ENCODE peak calls at places on chromosomes 3 and 15, in ten cellular contexts. N is stimulated activated CD4-positive, alpha-beta T cell treated with anti-CD3 and anti-CD28 coated beads, Interleukin-2, amount 100 ng/mL, for 24 hours; H is glutamatergic neuron; K is sciatic nerve; M is DMS153; O is activated T-helper 1 cell treated with Interleukin-2 at 50 U/mL for 16 hours; S is adrenal gland; W is Daoy; C is T-helper 17 cell; T is small intestine. G is an unnamed sample.

GRCh38 chr15:23564798-23565394 is 578 bp upstream of the MKRN3 start:
- DNase-seq in S (no peak), W (peak; percentile 28), O (no peak), H (no peak), K (no peak), C (no peak), T (no peak), M (no peak), N (no peak), G (no peak)

GRCh38 chr3:38039899-38040261 is 872 bp downstream of the DLEC1 start:
- DNase-seq in M (no peak), O (peak; percentile 40), S (peak; percentile 56), H (no peak), T (peak; percentile 57), W (peak; percentile 13), N (peak; percentile 30), C (peak; percentile 53), K (peak; percentile 77), G (no peak)

GRCh38 chr15:99131441-99132023 is 26.7 kb downstream of the SYNM start:
- DNase-seq in M (no peak), T (peak; percentile 48), N (no peak), W (no peak), S (no peak), O (no peak), H (no peak), K (no peak), C (no peak), G (no peak)

GRCh38 chr15:85897207-85897817 is 102.6 kb upstream of the KLHL25 start:
- DNase-seq in M (no peak), K (no peak), S (peak; percentile 17), N (no peak), T (no peak), C (no peak), O (no peak), W (no peak), H (no peak), G (no peak)

GRCh38 chr3:19075037-19075436 is 73.3 kb upstream of the KCNH8 start:
- DNase-seq in K (no peak), S (no peak), N (no peak), O (no peak), T (no peak), W (no peak), M (no peak), H (no peak), C (no peak), G (no peak)

GRCh38 chr15:70260096-70260495 is 162.4 kb upstream of the TLE3 start:
- DNase-seq in C (no peak), M (no peak), H (no peak), N (no peak), W (no peak), S (no peak), K (no peak), O (no peak), T (no peak), G (no peak)

GRCh38 chr3:155963557-155963956 is 93.1 kb downstream of the GMPS start:
- DNase-seq in S (no peak), C (no peak), N (no peak), T (no peak), O (no peak), H (no peak), W (peak; percentile 21), M (no peak), K (no peak), G (no peak)

GRCh38 chr15:34209421-34210282 is at the start of gene KATNBL1:
- DNase-seq in C (peak; percentile 91), S (peak; percentile 97), W (peak; percentile 95), O (peak; percentile 89), H (peak; percentile 100), N (peak; percentile 99), K (peak; percentile 99), T (peak; percentile 97), M (peak; percentile 66), G (peak; percentile 95)

GRCh38 chr15:26391556-26392229 is 381.2 kb downstream of the GABRB3 start:
- DNase-seq in H (no peak), M (no peak), S (no peak), O (no peak), W (no peak), K (no peak), N (no peak), C (no peak), T (no peak), G (no peak)

GRCh38 chr3:153547984-153548383 is 386.0 kb downstream of the RAP2B start:
- DNase-seq in N (no peak), M (no peak), W (no peak), S (no peak), O (no peak), T (no peak), H (no peak), C (no peak), K (no peak), G (no peak)

GRCh38 chr15:101049856-101050646 is 130.9 kb downstream of the LRRK1 start:
- DNase-seq in H (peak; percentile 10), O (no peak), K (peak; percentile 56), T (no peak), N (no peak), M (no peak), C (no peak), W (no peak), S (no peak), G (no peak)

GRCh38 chr3:156489462-156489911 is 65.4 kb downstream of the SSR3 start:
- DNase-seq in N (no peak), K (no peak), M (no peak), S (no peak), T (no peak), W (peak; percentile 36), O (no peak), C (no peak), H (no peak), G (no peak)

GRCh38 chr3:37130984-37131975 is 43.1 kb downstream of the LRRFIP2 start:
- DNase-seq in W (no peak), N (no peak), K (no peak), T (peak; percentile 87), C (no peak), O (no peak), M (no peak), S (no peak), H (no peak), G (no peak)

GRCh38 chr3:157906627-157907026 is 199.6 kb downstream of the SHOX2 start:
- DNase-seq in C (no peak), W (no peak), K (no peak), M (no peak), T (no peak), O (no peak), S (no peak), N (no peak), H (no peak), G (no peak)

GRCh38 chr15:76930831-76931396 is 635 bp upstream of the RCN2 start:
- DNase-seq in H (no peak), T (no peak), O (no peak), K (no peak), S (no peak), W (no peak), N (no peak), C (no peak), M (no peak), G (peak; percentile 22)

GRCh38 chr3:113034011-113034410 is 43.2 kb downstream of the GTPBP8 start:
- DNase-seq in O (no peak), H (no peak), W (no peak), N (no peak), M (no peak), C (no peak), K (no peak), S (no peak), T (no peak), G (no peak)

GRCh38 chr3:54146383-54147239 is 24.3 kb downstream of the CACNA2D3 start:
- DNase-seq in W (peak; percentile 59), M (no peak), O (no peak), C (no peak), N (peak; percentile 15), S (peak; percentile 58), T (peak; percentile 8), K (no peak), H (peak; percentile 77), G (peak; percentile 52)

GRCh38 chr15:39828374-39828931 is 45.8 kb upstream of the FSIP1 start:
- DNase-seq in O (no peak), M (no peak), K (no peak), S (no peak), H (peak; percentile 70), N (no peak), T (peak; percentile 4), C (no peak), W (peak; percentile 15), G (peak; percentile 25)

GRCh38 chr3:7709383-7710082 is 792.1 kb upstream of the LMCD1 start:
- DNase-seq in M (no peak), S (no peak), H (no peak), W (no peak), N (no peak), T (no peak), C (no peak), K (no peak), O (no peak), G (no peak)

GRCh38 chr3:112638327-112639020 is 2.5 kb downstream of the CCDC80 start:
- DNase-seq in H (no peak), K (no peak), T (no peak), S (no peak), W (no peak), N (no peak), M (no peak), C (no peak), O (no peak), G (no peak)

GRCh38 chr15:62075595-62076279 is 9.0 kb downstream of the C2CD4A start:
- DNase-seq in M (peak; percentile 36), T (no peak), O (no peak), H (no peak), S (no peak), W (peak; percentile 66), N (no peak), K (no peak), C (no peak), G (no peak)

GRCh38 chr3:157572559-157573270 is 69.5 kb upstream of the VEPH1 start:
- DNase-seq in M (peak; percentile 9), H (no peak), C (no peak), T (peak; percentile 29), W (peak; percentile 61), N (peak; percentile 3), K (no peak), S (peak; percentile 52), O (no peak), G (peak; percentile 44)

GRCh38 chr3:89340431-89340830 is 233.0 kb downstream of the EPHA3 start:
- DNase-seq in H (no peak), M (no peak), T (no peak), O (no peak), W (no peak), K (no peak), S (no peak), C (no peak), N (no peak), G (no peak)

GRCh38 chr3:119228290-119229145 is 12.2 kb downstream of the B4GALT4 start:
- DNase-seq in H (no peak), C (no peak), O (no peak), K (no peak), N (no peak), M (no peak), T (no peak), W (no peak), S (no peak), G (no peak)

GRCh38 chr15:99181544-99181943 is 67.8 kb downstream of the TTC23 start:
- DNase-seq in K (peak; percentile 70), S (peak; percentile 40), T (no peak), W (no peak), H (peak; percentile 38), M (peak; percentile 5), O (no peak), N (no peak), C (no peak), G (peak; percentile 1)

GRCh38 chr3:109553573-109554371 is 216.4 kb upstream of the DPPA4 start:
- DNase-seq in T (no peak), C (no peak), H (no peak), O (no peak), K (no peak), M (no peak), W (no peak), S (no peak), N (no peak), G (no peak)

GRCh38 chr3:30904986-30905385 is 10.5 kb upstream of the GADL1 start:
- DNase-seq in W (no peak), H (no peak), S (no peak), O (no peak), M (no peak), T (no peak), K (no peak), N (no peak), C (no peak), G (no peak)

GRCh38 chr3:133158686-133159085 is 120.5 kb downstream of the TMEM108 start:
- DNase-seq in C (no peak), O (no peak), N (no peak), M (no peak), S (no peak), T (no peak), H (no peak), W (no peak), K (no peak), G (no peak)